ENCODE peak calls at places on chromosomes 13 and 19, in five cellular contexts. X, C, P, L and R are unnamed samples.

GRCh38 chr13:27177852-27178251 is 6.2 kb upstream of the USP12 start:
- DNase-seq in X (no peak), C (no peak), P (no peak), L (no peak), R (no peak)

GRCh38 chr13:44732503-44733098 is 156.5 kb upstream of the TSC22D1 start:
- DNase-seq in X (no peak), C (no peak), P (no peak), L (no peak), R (no peak)

GRCh38 chr13:43227721-43228120 is 204.3 kb downstream of the DNAJC15 start:
- DNase-seq in X (no peak), C (peak), P (no peak), L (no peak), R (no peak)

GRCh38 chr19:17762505-17763229 is 11.4 kb downstream of the FCHO1 start:
- DNase-seq in X (peak), C (peak), P (peak), L (peak), R (no peak)

GRCh38 chr13:48828962-48829405 is 146.7 kb upstream of the FNDC3A start:
- DNase-seq in X (peak), C (peak), P (peak), L (no peak), R (no peak)

GRCh38 chr13:87122551-87122950 is 548.6 kb upstream of the SLITRK5 start:
- DNase-seq in X (no peak), C (peak), P (no peak), L (no peak), R (no peak)

GRCh38 chr19:13986348-13986904 is 19.7 kb downstream of the RFX1 start:
- DNase-seq in X (peak), C (peak), P (no peak), L (no peak), R (peak)

GRCh38 chr13:102903659-102904407 is 58.0 kb downstream of the ERCC5 start:
- DNase-seq in X (peak), C (peak), P (peak), L (peak), R (no peak)

GRCh38 chr19:38693380-38694223 is 46.2 kb downstream of the ACTN4 start:
- DNase-seq in X (no peak), C (peak), P (peak), L (no peak), R (no peak)

GRCh38 chr13:55155046-55155445 is 1985.7 kb upstream of the PRR20A start:
- DNase-seq in X (no peak), C (no peak), P (no peak), L (no peak), R (no peak)

GRCh38 chr19:31499826-31500539 is 150.7 kb upstream of the TSHZ3 start:
- DNase-seq in X (no peak), C (no peak), P (no peak), L (no peak), R (no peak)

GRCh38 chr13:112767506-112768471 is 78.0 kb downstream of the ATP11A start:
- DNase-seq in X (no peak), C (no peak), P (no peak), L (no peak), R (peak)

GRCh38 chr13:41995946-41996345 is 35.0 kb upstream of the VWA8 start:
- DNase-seq in X (no peak), C (peak), P (no peak), L (peak), R (no peak)

GRCh38 chr19:31378404-31378803 is 29.2 kb upstream of the TSHZ3 start:
- DNase-seq in X (peak), C (peak), P (peak), L (no peak), R (no peak)

GRCh38 chr19:40801449-40802299 is 2.7 kb downstream of the EGLN2 start:
- DNase-seq in X (no peak), C (no peak), P (no peak), L (no peak), R (no peak)

GRCh38 chr13:33257786-33258185 is 27.8 kb downstream of the STARD13 start:
- DNase-seq in X (no peak), C (no peak), P (no peak), L (no peak), R (no peak)

GRCh38 chr13:23668557-23668956 is 98.3 kb downstream of the TNFRSF19 start:
- DNase-seq in X (no peak), C (no peak), P (no peak), L (no peak), R (no peak)

GRCh38 chr13:60372141-60372540 is 24.9 kb upstream of the TDRD3 start:
- DNase-seq in X (no peak), C (no peak), P (no peak), L (no peak), R (no peak)

GRCh38 chr13:32001769-32002168 is 29.8 kb upstream of the FRY start:
- DNase-seq in X (no peak), C (no peak), P (no peak), L (no peak), R (no peak)

GRCh38 chr19:34999498-35000337 is at the start of gene GRAMD1A:
- DNase-seq in X (peak), C (peak), P (peak), L (peak), R (no peak)

GRCh38 chr13:110312669-110313031 is 5.6 kb downstream of the COL4A2 start:
- DNase-seq in X (no peak), C (peak), P (peak), L (no peak), R (no peak)
- TF ChIP-seq SMC3 in X (no peak), C (peak), P (no peak), L (no peak), R (no peak)

GRCh38 chr13:106814389-106814903 is 246.5 kb upstream of the ARGLU1 start:
- DNase-seq in X (no peak), C (no peak), P (no peak), L (no peak), R (no peak)
- TF ChIP-seq SMC3 in X (no peak), C (no peak), P (no peak), L (no peak), R (no peak)

GRCh38 chr19:42267644-42268141 is 1.4 kb upstream of the CIC start:
- DNase-seq in X (no peak), C (no peak), P (no peak), L (no peak), R (no peak)
- TF ChIP-seq SMC3 in X (no peak), C (no peak), P (no peak), L (no peak), R (no peak)

DNA sequence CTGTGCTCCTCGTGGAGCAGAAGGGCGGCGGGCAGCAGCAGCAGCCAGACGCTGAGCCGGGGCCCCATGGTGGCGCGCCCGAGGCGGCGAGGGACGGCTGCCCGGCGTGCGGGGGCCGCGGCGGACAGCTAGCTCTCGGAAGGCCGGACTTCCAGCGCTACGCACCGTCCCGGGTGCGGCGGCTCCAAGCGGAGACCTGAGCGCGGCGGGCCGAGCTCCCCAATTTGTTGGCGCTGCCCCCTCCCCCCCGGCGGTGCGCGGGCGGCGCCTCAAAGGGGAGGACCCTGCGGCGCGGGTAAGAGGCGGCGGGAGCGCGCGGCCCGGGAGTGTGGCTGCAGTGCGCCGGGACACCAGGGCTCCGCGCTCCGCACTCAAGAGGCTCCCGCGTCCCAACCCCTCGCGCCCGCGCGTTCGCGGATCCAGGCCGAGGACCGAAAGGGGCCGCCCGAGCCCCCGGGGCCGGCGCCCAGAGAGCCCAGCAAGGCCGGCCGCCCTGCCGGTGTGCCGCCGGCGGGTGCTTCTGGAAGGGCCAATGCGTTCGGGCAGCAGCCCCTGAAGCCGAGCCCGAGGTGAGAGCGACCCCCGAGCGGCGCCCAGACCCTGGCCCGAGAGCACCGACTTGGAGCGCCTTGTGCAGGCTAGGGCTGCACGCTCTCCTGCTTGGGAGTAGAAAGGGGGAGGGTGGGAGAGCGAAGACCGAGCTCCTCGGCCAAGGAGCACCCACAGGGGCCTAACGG is at the start of the genes COL4A1 and COL4A2:
- DNase-seq in X (peak), C (peak), P (peak), L (no peak), R (no peak)
- TF ChIP-seq SMC3 in X (no peak), C (peak), P (no peak), L (no peak), R (no peak)

DNA sequence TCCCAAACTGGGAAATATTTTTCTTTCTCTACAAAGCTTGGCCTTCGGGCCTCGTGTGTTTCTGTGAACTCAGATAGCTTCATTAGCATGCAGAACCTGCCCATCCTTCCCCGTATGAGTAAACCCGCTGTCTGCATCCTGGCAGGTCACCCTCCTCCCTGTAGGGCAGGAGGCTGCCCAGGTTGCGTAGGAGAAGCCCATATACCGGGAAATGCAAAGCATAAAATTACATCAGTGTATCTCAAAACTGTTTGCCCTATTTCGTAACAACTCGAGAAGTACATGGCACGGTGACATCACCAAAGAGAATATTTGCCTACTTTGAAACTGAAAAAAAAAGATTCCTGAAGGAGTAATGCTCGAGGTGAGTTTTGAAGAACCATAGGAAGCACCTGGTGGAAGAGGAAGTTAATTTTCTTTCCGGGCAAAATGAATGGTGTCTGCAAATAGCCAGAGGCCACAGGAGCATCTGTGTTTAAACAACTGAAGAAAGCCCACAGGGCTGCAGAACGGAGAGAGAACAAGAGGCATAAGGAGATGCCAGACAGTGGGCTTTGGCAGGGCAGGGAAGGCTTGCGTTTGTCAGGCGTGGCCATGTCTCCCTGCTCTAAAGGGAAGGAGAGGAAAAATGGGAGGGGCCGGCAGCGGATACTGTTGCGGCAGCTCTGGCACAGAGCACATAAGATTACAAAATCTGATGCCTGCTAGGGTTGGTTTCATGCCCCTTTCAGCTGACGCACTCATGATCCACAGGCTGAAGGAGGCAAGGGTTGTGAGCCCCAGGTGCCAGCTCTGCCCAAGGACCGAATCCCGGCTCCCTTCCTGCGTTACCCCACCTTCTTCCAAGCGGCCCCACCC is 81.4 kb downstream of the IRS2 start:
- DNase-seq in X (no peak), C (no peak), P (peak), L (no peak), R (no peak)
- TF ChIP-seq SMC3 in X (no peak), C (no peak), P (no peak), L (no peak), R (no peak)

GRCh38 chr19:4310247-4311121 is 6.1 kb downstream of the FSD1 start:
- DNase-seq in X (peak), C (no peak), P (peak), L (peak), R (no peak)
- TF ChIP-seq SMC3 in X (no peak), C (no peak), P (no peak), L (no peak), R (no peak)

GRCh38 chr19:58203814-58204475 is 21.1 kb downstream of the ZNF274 start:
- DNase-seq in X (no peak), C (no peak), P (no peak), L (no peak), R (no peak)
- TF ChIP-seq SMC3 in X (no peak), C (no peak), P (no peak), L (no peak), R (no peak)

GRCh38 chr19:47609885-47610545 is 1.1 kb downstream of the BICRA start:
- DNase-seq in X (peak), C (peak), P (peak), L (peak), R (no peak)

GRCh38 chr19:47607564-47608073 is 1.3 kb upstream of the BICRA start:
- DNase-seq in X (no peak), C (no peak), P (no peak), L (no peak), R (no peak)

GRCh38 chr19:47608074-47608907 is 643 bp upstream of the BICRA start:
- DNase-seq in X (peak), C (peak), P (peak), L (peak), R (peak)

GRCh38 chr19:47610546-47610894 is 1.6 kb downstream of the BICRA start:
- DNase-seq in X (no peak), C (no peak), P (no peak), L (no peak), R (no peak)

DNA sequence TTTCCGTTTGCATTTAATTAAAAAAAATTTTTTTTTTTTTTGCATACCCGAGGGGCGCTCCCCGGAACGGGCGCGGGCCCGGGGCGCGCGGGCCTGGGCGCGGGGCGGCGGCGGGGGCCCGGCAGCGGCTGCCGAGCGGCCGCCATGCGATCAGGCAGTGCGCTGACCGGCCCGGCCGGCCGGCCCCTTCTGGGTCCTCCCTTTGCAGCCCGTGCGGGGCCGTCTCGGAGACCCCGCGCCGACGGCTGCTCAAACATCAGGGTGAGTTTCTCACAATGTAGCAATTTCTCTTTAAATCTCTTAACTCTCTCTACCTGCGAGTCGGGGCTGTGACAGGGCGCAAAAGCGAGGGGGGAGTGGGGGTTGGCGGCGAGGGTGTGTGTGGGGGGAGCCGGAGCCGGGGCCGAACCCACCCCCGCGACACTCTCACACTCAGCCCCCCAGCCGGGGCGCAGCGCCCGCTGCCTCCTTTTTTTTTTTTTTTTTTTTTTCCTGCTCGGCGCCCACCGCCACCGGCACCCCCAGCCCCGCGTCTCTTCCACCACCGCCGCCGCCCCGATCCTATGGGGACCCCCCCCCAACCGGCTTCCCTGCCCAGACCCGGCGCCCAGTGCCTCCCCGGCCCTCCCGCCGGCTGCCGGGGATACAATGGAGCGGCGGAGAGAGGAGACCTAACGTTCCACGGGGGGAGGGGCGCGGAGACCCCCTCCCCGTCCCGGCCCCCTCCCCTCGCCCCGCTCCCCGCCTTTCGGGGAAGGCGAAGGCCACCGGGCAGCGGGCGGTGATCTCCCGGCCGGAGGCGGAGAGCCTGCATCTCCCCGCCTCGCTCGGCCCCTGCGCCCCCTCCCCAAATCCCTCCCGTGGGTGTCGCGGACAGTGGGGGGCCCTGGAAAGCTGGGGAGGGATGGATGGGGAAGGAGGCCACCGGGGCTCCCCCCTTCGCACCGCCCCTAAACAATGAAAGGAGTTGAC is at the start of gene BICRA:
- DNase-seq in X (peak), C (peak), P (peak), L (peak), R (no peak)
- TF ChIP-seq SMC3 in X (no peak), C (no peak), P (no peak), L (no peak), R (no peak)

GRCh38 chr13:99931462-99931861 is 40.1 kb downstream of the ZIC5 start:
- DNase-seq in X (no peak), C (no peak), P (no peak), L (no peak), R (no peak)
- TF ChIP-seq SMC3 in X (no peak), C (no peak), P (no peak), L (no peak), R (no peak)

GRCh38 chr13:76937416-76937815 is 10.9 kb upstream of the ACOD1 start:
- DNase-seq in X (no peak), C (peak), P (peak), L (no peak), R (no peak)
- TF ChIP-seq SMC3 in X (no peak), C (no peak), P (no peak), L (no peak), R (no peak)